ENCODE peak calls at places on chromosomes 2 and 18, in six cellular contexts. M is AG10803; P is HL-60; J is cardiac fibroblast; V is BE2C; F is CD4-positive, alpha-beta T cell. D is an unnamed sample.
A peak's percentile ranks its signal among the peaks of the same experiment; 100 is the strongest.

GRCh38 chr18:46425511-46425910 is 231.5 kb downstream of the LOXHD1 start:
- DNase-seq in F (no peak), M (no peak), J (no peak), P (no peak), V (no peak), D (no peak)

GRCh38 chr2:127034056-127034455 is 72.9 kb downstream of the BIN1 start:
- DNase-seq in F (no peak), J (no peak), P (no peak), M (no peak), V (no peak), D (no peak)

GRCh38 chr18:14748496-14748895 is 524 bp downstream of the ANKRD30B start:
- DNase-seq in J (no peak), V (no peak), P (no peak), M (no peak), F (no peak), D (no peak)

GRCh38 chr18:2629003-2629402 is 26.5 kb upstream of the SMCHD1 start:
- DNase-seq in M (no peak), P (no peak), J (no peak), F (no peak), V (no peak), D (no peak)

GRCh38 chr2:100739735-100740432 is 80.1 kb upstream of the NPAS2 start:
- DNase-seq in V (peak; percentile 6), J (no peak), F (no peak), M (no peak), P (no peak), D (no peak)

GRCh38 chr2:109339519-109339991 is 210.6 kb downstream of the SH3RF3 start:
- DNase-seq in V (no peak), M (peak; percentile 85), J (peak; percentile 67), F (no peak), P (no peak), D (no peak)

GRCh38 chr18:69580107-69580506 is 179.4 kb downstream of the DOK6 start:
- DNase-seq in F (no peak), M (peak; percentile 49), P (no peak), V (no peak), J (peak; percentile 24), D (no peak)

GRCh38 chr2:189608799-189609422 is 28.3 kb upstream of the SLC40A1 start:
- DNase-seq in M (peak; percentile 51), F (no peak), P (no peak), V (no peak), J (peak; percentile 87), D (no peak)

GRCh38 chr2:215684448-215685217 is 248.8 kb upstream of the FN1 start:
- DNase-seq in V (no peak), P (no peak), F (no peak), M (peak; percentile 89), J (peak; percentile 64), D (no peak)

GRCh38 chr18:75208836-75209128 is 157 bp downstream of the PTGR3 start:
- DNase-seq in M (no peak), F (no peak), V (no peak), P (no peak), J (no peak), D (no peak)

GRCh38 chr2:96878171-96878570 is 8.3 kb upstream of the SEMA4C start:
- DNase-seq in V (no peak), F (no peak), P (no peak), J (no peak), M (no peak), D (no peak)

GRCh38 chr2:38073211-38074005 is 2.5 kb downstream of the CYP1B1 start:
- DNase-seq in P (no peak), M (no peak), V (no peak), J (peak; percentile 35), F (no peak), D (no peak)

GRCh38 chr2:28435796-28436425 is 43.3 kb downstream of the FOSL2 start:
- DNase-seq in F (no peak), M (no peak), V (no peak), J (no peak), P (no peak), D (no peak)

GRCh38 chr2:36322108-36322507 is 33.5 kb upstream of the CRIM1 start:
- DNase-seq in V (no peak), P (no peak), F (no peak), J (peak; percentile 71), M (peak; percentile 64), D (no peak)

GRCh38 chr2:6177796-6178195 is 485.6 kb downstream of the SOX11 start:
- DNase-seq in P (no peak), J (no peak), F (no peak), M (no peak), V (no peak), D (no peak)

GRCh38 chr2:156430978-156431358 is 5.2 kb upstream of the GPD2 start:
- DNase-seq in M (peak; percentile 63), P (peak; percentile 39), F (no peak), J (peak; percentile 70), V (no peak), D (no peak)

GRCh38 chr18:9101730-9102390 is 639 bp upstream of the NDUFV2 start:
- DNase-seq in P (peak; percentile 71), V (no peak), M (peak; percentile 75), J (peak; percentile 86), F (no peak), D (no peak)

GRCh38 chr2:98277156-98277859 is 68.9 kb upstream of the CNGA3 start:
- DNase-seq in V (peak; percentile 21), F (no peak), J (no peak), P (no peak), M (no peak), D (no peak)

GRCh38 chr2:134250840-134251461 is 2.9 kb upstream of the MGAT5 start:
- DNase-seq in J (no peak), F (no peak), M (no peak), P (no peak), V (no peak), D (no peak)

GRCh38 chr18:62505669-62506494 is 16.9 kb upstream of the ZCCHC2 start:
- DNase-seq in J (peak; percentile 34), F (peak; percentile 26), P (no peak), V (no peak), M (no peak), D (no peak)

DNA sequence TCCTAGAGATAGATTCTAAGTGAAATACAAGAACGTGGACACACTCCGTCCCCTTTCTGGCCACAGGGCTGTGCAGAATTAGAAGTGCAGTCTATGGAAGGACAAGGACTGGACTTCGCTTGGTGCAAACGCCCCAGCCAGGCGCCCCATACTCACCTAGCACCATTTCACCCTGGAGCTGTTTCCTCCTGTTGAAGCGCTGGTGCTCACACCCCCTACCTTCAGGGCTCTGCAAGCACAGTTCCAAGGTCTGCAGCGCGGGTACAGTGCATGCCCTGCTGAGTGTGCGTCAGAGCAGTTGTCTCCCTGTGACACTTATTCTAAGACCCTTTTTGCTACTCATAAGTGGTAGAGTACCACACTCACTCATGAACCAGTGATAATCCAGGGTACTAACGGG is 3.0 kb downstream of the HPCAL1 start:
- DNase-seq in M (no peak), V (peak; percentile 60), F (peak; percentile 40), J (no peak), P (no peak), D (no peak)
- TF ChIP-seq CTCF in M (no peak), V (peak; percentile 64), F (peak; percentile 62), J (no peak), P (no peak), D (no peak)

GRCh38 chr2:174344716-174345472 is 10.1 kb downstream of the SP9 start:
- DNase-seq in M (peak; percentile 46), P (no peak), J (peak; percentile 67), V (no peak), F (no peak), D (no peak)

GRCh38 chr2:174350593-174351181 is 15.9 kb downstream of the SP9 start:
- DNase-seq in J (no peak), P (no peak), F (no peak), M (no peak), V (no peak), D (no peak)

GRCh38 chr2:174353004-174353403 is 18.2 kb downstream of the SP9 start:
- DNase-seq in P (no peak), F (no peak), M (no peak), J (no peak), V (no peak), D (no peak)

GRCh38 chr2:174350018-174350417 is 15.3 kb downstream of the SP9 start:
- DNase-seq in V (no peak), P (no peak), J (peak; percentile 45), F (no peak), M (no peak), D (no peak)
- TF ChIP-seq CTCF in V (peak; percentile 41), P (peak; percentile 4), J (peak; percentile 38), F (no peak), M (peak; percentile 54), D (no peak)

DNA sequence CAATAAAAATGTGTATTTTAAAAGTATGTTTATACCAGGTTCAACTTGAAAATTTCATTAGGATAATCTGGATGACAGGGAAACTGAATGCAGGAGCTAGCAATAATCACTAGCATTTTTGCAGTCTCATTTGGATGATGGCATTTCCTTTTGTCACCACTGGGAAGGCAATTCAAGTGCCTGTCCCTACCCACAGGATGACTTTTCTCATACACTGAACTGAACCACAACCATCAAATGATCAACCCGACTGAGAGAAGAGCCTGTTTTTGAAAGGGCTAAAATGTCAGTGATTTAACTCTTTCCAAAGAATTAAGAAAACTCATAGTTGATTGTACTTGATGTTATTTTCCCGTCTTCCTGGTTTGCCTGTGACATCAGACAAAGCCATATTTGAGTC is 115.0 kb downstream of the FAM124B start:
- DNase-seq in F (no peak), M (peak; percentile 20), P (no peak), V (no peak), J (no peak), D (no peak)
- TF ChIP-seq CTCF in F (no peak), M (peak; percentile 11), P (no peak), V (no peak), J (peak; percentile 23), D (no peak)

GRCh38 chr2:26511466-26511865 is 33.5 kb upstream of the OTOF start:
- DNase-seq in P (no peak), V (no peak), J (no peak), F (no peak), M (no peak), D (no peak)
- TF ChIP-seq CTCF in P (no peak), V (no peak), J (no peak), F (no peak), M (no peak), D (no peak)

GRCh38 chr2:230864122-230864604 is 579 bp upstream of the ITM2C start:
- DNase-seq in V (no peak), F (no peak), P (no peak), M (no peak), J (no peak), D (no peak)

GRCh38 chr2:230865766-230866703 is 1.3 kb downstream of the ITM2C start:
- DNase-seq in M (peak; percentile 16), F (no peak), V (peak; percentile 60), P (no peak), J (no peak), D (no peak)

GRCh38 chr2:230865324-230865765 is 603 bp downstream of the ITM2C start:
- DNase-seq in P (no peak), F (no peak), M (no peak), J (no peak), V (no peak), D (no peak)

GRCh38 chr2:230863442-230864121 is 1.2 kb upstream of the ITM2C start:
- DNase-seq in F (no peak), V (no peak), P (no peak), M (no peak), J (no peak), D (no peak)

GRCh38 chr2:230864605-230865323 is at the start of gene ITM2C:
- DNase-seq in M (peak; percentile 54), J (peak; percentile 51), V (peak; percentile 89), F (peak; percentile 51), P (peak; percentile 58), D (no peak)
- TF ChIP-seq CTCF in M (peak; percentile 23), J (peak; percentile 7), V (peak; percentile 27), F (peak; percentile 35), P (no peak), D (no peak)

D was measured in omental fat pad.